ENCODE peak calls at places on chromosomes 5 and 9, in ten cellular contexts. L, Z, Y, C, F, H, P, I, M and Q are unnamed samples.

GRCh38 chr9:136571525-136571924 is 25.7 kb upstream of the NOTCH1 start:
- DNase-seq in L (no peak), Z (no peak), Y (no peak), C (no peak), F (no peak), H (no peak), P (no peak), I (no peak), M (no peak), Q (no peak)

GRCh38 chr5:170636836-170637477 is 133.1 kb downstream of the KCNIP1 start:
- DNase-seq in L (no peak), Z (no peak), Y (no peak), C (no peak), F (no peak), H (peak; percentile 37), P (no peak), I (no peak), M (no peak), Q (no peak)

GRCh38 chr5:68196876-68197275 is 18.7 kb upstream of the PIK3R1 start:
- DNase-seq in L (no peak), Z (no peak), Y (no peak), C (no peak), F (peak; percentile 41), H (peak; percentile 73), P (no peak), I (no peak), M (no peak), Q (peak; percentile 54)

GRCh38 chr9:115615821-115616665 is 498.1 kb upstream of the TNC start:
- DNase-seq in L (no peak), Z (no peak), Y (peak; percentile 92), C (peak; percentile 92), F (no peak), H (no peak), P (peak; percentile 76), I (peak; percentile 92), M (peak; percentile 82), Q (no peak)

GRCh38 chr9:120478208-120478607 is 101.8 kb downstream of the CDK5RAP2 start:
- DNase-seq in L (no peak), Z (no peak), Y (peak; percentile 31), C (no peak), F (no peak), H (no peak), P (no peak), I (no peak), M (peak; percentile 16), Q (no peak)

GRCh38 chr5:16574789-16575785 is 41.7 kb downstream of the RETREG1 start:
- DNase-seq in L (peak; percentile 69), Z (no peak), Y (peak; percentile 67), C (peak; percentile 92), F (peak; percentile 77), H (no peak), P (no peak), I (peak; percentile 77), M (no peak), Q (no peak)

GRCh38 chr5:170132642-170133448 is 27.1 kb downstream of the FOXI1 start:
- DNase-seq in L (no peak), Z (no peak), Y (peak; percentile 52), C (peak; percentile 13), F (no peak), H (no peak), P (peak; percentile 62), I (peak; percentile 39), M (peak; percentile 9), Q (no peak)

GRCh38 chr9:126698756-126699155 is 85.0 kb downstream of the LMX1B start:
- DNase-seq in L (no peak), Z (no peak), Y (no peak), C (no peak), F (no peak), H (peak; percentile 36), P (no peak), I (no peak), M (no peak), Q (no peak)

GRCh38 chr5:53820802-53821171 is 260.3 kb downstream of the NDUFS4 start:
- DNase-seq in L (no peak), Z (no peak), Y (peak; percentile 16), C (no peak), F (no peak), H (no peak), P (no peak), I (no peak), M (no peak), Q (no peak)

GRCh38 chr9:130446111-130446861 is 1.5 kb downstream of the ASS1 start:
- DNase-seq in L (peak; percentile 88), Z (no peak), Y (peak; percentile 96), C (peak; percentile 90), F (peak; percentile 23), H (peak; percentile 97), P (peak; percentile 80), I (peak; percentile 55), M (no peak), Q (no peak)

GRCh38 chr5:72634444-72634843 is 127.2 kb upstream of the ZNF366 start:
- DNase-seq in L (no peak), Z (no peak), Y (no peak), C (peak; percentile 56), F (no peak), H (no peak), P (no peak), I (no peak), M (no peak), Q (no peak)

GRCh38 chr9:82062245-82062644 is 73.7 kb downstream of the SPATA31D1 start:
- DNase-seq in L (no peak), Z (no peak), Y (no peak), C (no peak), F (no peak), H (no peak), P (no peak), I (no peak), M (no peak), Q (no peak)

GRCh38 chr9:90547896-90548295 is 94.7 kb downstream of the DIRAS2 start:
- DNase-seq in L (no peak), Z (no peak), Y (no peak), C (no peak), F (no peak), H (no peak), P (no peak), I (no peak), M (no peak), Q (no peak)

GRCh38 chr9:136438909-136439549 is 616 bp downstream of the INPP5E start:
- DNase-seq in L (no peak), Z (peak; percentile 46), Y (peak; percentile 15), C (peak; percentile 21), F (no peak), H (no peak), P (no peak), I (peak; percentile 14), M (peak; percentile 29), Q (peak; percentile 81)

GRCh38 chr9:111039203-111039907 is 1.1 kb upstream of the LPAR1 start:
- DNase-seq in L (no peak), Z (no peak), Y (no peak), C (no peak), F (no peak), H (no peak), P (no peak), I (no peak), M (no peak), Q (no peak)

GRCh38 chr9:4344946-4345345 is 45.1 kb upstream of the GLIS3 start:
- DNase-seq in L (no peak), Z (no peak), Y (no peak), C (no peak), F (no peak), H (no peak), P (no peak), I (no peak), M (no peak), Q (no peak)

GRCh38 chr9:95096807-95097206 is 220.7 kb downstream of the FANCC start:
- DNase-seq in L (no peak), Z (no peak), Y (no peak), C (no peak), F (no peak), H (no peak), P (no peak), I (no peak), M (no peak), Q (no peak)
- TF ChIP-seq CTCF in L (no peak), Z (no peak), Y (no peak), C (no peak), F (no peak), H (no peak), P (peak; percentile 13), I (peak; percentile 5), M (no peak), Q (no peak)

DNA sequence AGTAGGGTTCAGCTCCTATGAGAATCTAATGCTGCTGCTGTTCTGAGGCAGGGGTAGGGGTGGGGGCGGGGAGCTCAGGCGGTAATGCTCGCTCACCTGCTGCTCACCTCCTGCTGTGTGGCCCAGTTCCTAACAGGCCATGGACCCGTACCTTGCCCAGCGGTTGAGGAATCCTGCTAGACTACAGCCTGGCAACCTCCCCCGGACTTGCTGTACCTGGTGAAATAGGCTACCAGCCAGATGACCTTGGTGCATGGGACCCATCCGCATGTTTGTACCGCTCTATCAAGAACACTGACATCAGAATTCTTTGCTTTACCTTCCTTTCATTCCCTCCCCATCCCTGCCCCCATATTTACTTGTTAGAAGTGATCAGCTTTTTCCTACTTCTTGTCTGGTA is 15.3 kb downstream of the IL31RA start:
- DNase-seq in L (no peak), Z (no peak), Y (no peak), C (no peak), F (no peak), H (no peak), P (no peak), I (no peak), M (no peak), Q (no peak)
- H3K4me3 ChIP-seq in L (no peak overlapping the region), Z (no peak overlapping the region), Y (no peak overlapping the region), C (no peak overlapping the region), F (no peak overlapping the region), H (no peak overlapping the region), P (no peak overlapping the region), I (no peak overlapping the region), M (no peak overlapping the region), Q (no peak overlapping the region)

GRCh38 chr9:84669293-84670105 is at the start of gene NTRK2:
- DNase-seq in L (peak; percentile 34), Z (no peak), Y (no peak), C (peak; percentile 52), F (peak; percentile 78), H (no peak), P (no peak), I (peak; percentile 9), M (peak; percentile 17), Q (peak; percentile 24)
- TF ChIP-seq CTCF in L (no peak), Z (no peak), Y (peak; percentile 4), C (no peak), F (no peak), H (no peak), P (no peak), I (no peak), M (no peak), Q (peak; percentile 25)

GRCh38 chr9:96605328-96605727 is 14.3 kb downstream of the CDC14B start:
- DNase-seq in L (no peak), Z (no peak), Y (no peak), C (no peak), F (no peak), H (no peak), P (no peak), I (no peak), M (no peak), Q (no peak)
- H3K4me3 ChIP-seq in L (no peak overlapping the region), Z (no peak overlapping the region), Y (no peak overlapping the region), C (no peak overlapping the region), F (no peak overlapping the region), H (no peak overlapping the region), P (no peak overlapping the region), I (no peak overlapping the region), M (no peak overlapping the region), Q (no peak overlapping the region)

GRCh38 chr5:149581192-149581861 is at the start of gene ARHGEF37:
- DNase-seq in L (peak; percentile 86), Z (peak; percentile 49), Y (no peak), C (peak; percentile 56), F (peak; percentile 87), H (peak; percentile 96), P (no peak), I (no peak), M (peak; percentile 42), Q (peak; percentile 29)
- TF ChIP-seq CTCF in L (no peak), Z (no peak), Y (no peak), C (no peak), F (no peak), H (no peak), P (no peak), I (no peak), M (no peak), Q (no peak)